ENCODE peak calls at places on chromosomes 1 and 21, in four cellular contexts. T is K562, N is HCT116, K is H1. B is an unnamed sample.

GRCh38 chr21:38400195-38400695 is 98.0 kb downstream of the ERG start:
- DNase-seq in T (no peak), N (no peak), K (no peak), B (no peak)

GRCh38 chr1:54857741-54858665 is 29.0 kb downstream of the DHCR24 start:
- DNase-seq in T (no peak), N (peak), K (no peak), B (no peak)

GRCh38 chr1:79128726-79129125 is 122.2 kb upstream of the ADGRL4 start:
- DNase-seq in T (no peak), N (no peak), K (no peak), B (no peak)

GRCh38 chr1:100721502-100722205 is 2.1 kb downstream of the VCAM1 start:
- DNase-seq in T (no peak), N (no peak), K (no peak), B (no peak)

GRCh38 chr21:31103163-31103562 is 64.9 kb upstream of the KRTAP19-8 start:
- DNase-seq in T (no peak), N (no peak), K (no peak), B (no peak)

GRCh38 chr1:231986631-231987291 is 360.2 kb downstream of the DISC1 start:
- DNase-seq in T (no peak), N (no peak), K (no peak), B (no peak)

GRCh38 chr1:54800899-54801759 is at the start of gene TTC22:
- DNase-seq in T (peak), N (peak), K (no peak), B (no peak)

GRCh38 chr1:156751724-156752481 is 428 bp upstream of the HDGF start:
- DNase-seq in T (peak), N (peak), K (peak), B (peak)

GRCh38 chr21:31922881-31923280 is 50.1 kb downstream of the HUNK start:
- DNase-seq in T (no peak), N (no peak), K (no peak), B (no peak)

GRCh38 chr1:235513495-235514366 is 9.5 kb upstream of the B3GALNT2 start:
- DNase-seq in T (peak), N (peak), K (no peak), B (peak)

GRCh38 chr1:40622051-40622450 is 43.4 kb downstream of the RIMS3 start:
- DNase-seq in T (no peak), N (no peak), K (no peak), B (no peak)

GRCh38 chr1:47931395-47931794 is 65.8 kb downstream of the TRABD2B start:
- DNase-seq in T (peak), N (peak), K (no peak), B (peak)

GRCh38 chr1:237199026-237199425 is 157.0 kb downstream of the RYR2 start:
- DNase-seq in T (no peak), N (no peak), K (no peak), B (no peak)

GRCh38 chr21:36507397-36508018 is 27.6 kb upstream of the CLDN14 start:
- DNase-seq in T (no peak), N (no peak), K (no peak), B (no peak)

GRCh38 chr1:80893140-80893539 is 907.6 kb upstream of the ADGRL2 start:
- DNase-seq in T (no peak), N (no peak), K (no peak), B (no peak)

GRCh38 chr1:210536263-210536961 is 207.7 kb downstream of the HHAT start:
- DNase-seq in T (no peak), N (no peak), K (no peak), B (no peak)

GRCh38 chr1:117696567-117696966 is 90.7 kb downstream of the TENT5C start:
- DNase-seq in T (no peak), N (no peak), K (no peak), B (no peak)

GRCh38 chr1:184889183-184889582 is 85.1 kb downstream of the NIBAN1 start:
- DNase-seq in T (no peak), N (no peak), K (no peak), B (no peak)
- TF ChIP-seq FOSL1 in T (no peak), N (no peak), K (no peak), B (no peak)

GRCh38 chr1:170929835-170930554 is 5.3 kb upstream of the MROH9 start:
- DNase-seq in T (peak), N (peak), K (peak), B (peak)

GRCh38 chr1:170927955-170928850 is 7.1 kb upstream of the MROH9 start:
- DNase-seq in T (no peak), N (no peak), K (no peak), B (no peak)

GRCh38 chr1:170931650-170932049 is 3.7 kb upstream of the MROH9 start:
- DNase-seq in T (no peak), N (no peak), K (no peak), B (no peak)

GRCh38 chr1:170932236-170932635 is 3.1 kb upstream of the MROH9 start:
- DNase-seq in T (no peak), N (no peak), K (no peak), B (no peak)

GRCh38 chr1:170929412-170929834 is 5.9 kb upstream of the MROH9 start:
- DNase-seq in T (no peak), N (no peak), K (no peak), B (no peak)
- TF ChIP-seq FOSL1 in T (no peak), N (no peak), K (no peak), B (no peak)

DNA sequence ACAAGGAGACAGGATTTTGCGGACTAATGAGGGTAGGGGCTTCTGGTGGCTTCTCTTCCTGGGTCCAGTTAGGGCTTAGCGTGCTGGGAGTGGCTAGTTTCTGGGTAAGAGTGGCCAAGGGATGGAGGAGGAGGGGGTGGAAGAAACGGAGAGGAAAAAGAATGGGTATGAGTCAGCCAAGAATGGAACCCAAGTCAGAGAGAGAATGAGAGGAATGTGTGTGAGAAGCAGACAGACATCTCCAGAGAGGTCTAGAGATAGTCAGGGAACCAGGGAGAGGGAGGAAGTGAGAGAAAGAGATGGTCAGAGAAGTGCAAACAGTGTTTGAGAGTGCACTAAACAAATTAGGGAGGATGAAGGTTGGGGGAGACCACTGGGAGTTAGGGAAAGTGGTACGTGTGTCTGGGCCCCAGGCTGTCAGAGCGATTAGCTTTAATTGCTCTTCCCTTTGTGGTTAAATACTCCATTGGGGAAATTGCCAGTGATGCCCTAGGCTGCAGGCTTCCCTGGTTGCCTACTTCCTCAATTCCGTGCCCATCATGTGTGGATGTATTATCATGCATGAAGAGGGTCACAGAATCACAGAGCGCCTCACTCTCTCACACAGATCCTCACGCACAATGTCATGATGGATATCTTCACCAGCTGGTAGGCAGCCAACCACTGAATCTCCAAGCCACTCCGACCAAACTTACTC is 1.4 kb downstream of the PEA15 start:
- DNase-seq in T (no peak), N (no peak), K (no peak), B (no peak)
- TF ChIP-seq FOSL1 in T (no peak), N (no peak), K (no peak), B (no peak)

DNA sequence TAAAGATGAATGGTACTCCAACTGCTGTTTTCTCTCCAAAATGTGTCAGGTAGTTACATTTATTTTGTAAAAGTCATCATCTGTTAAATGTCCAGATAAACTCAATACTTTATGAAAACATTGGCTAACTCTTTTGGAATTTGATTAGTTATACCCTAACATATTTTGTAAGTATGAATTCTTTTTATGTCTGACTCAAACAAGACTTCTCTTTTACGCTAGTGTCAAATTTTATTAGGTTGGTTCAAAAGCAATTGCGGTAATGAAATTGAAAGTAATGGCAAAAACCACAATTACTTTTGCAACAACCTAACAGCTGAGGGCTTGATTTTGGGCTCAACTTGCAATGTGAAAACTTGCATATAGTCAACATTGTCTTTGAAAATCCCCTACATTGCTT is 41.0 kb upstream of the USP25 start:
- DNase-seq in T (no peak), N (no peak), K (no peak), B (no peak)
- TF ChIP-seq FOSL1 in T (no peak), N (no peak), K (no peak), B (no peak)

GRCh38 chr1:33985166-33985565 is 121.3 kb downstream of the HMGB4 start:
- DNase-seq in T (no peak), N (no peak), K (no peak), B (no peak)
- TF ChIP-seq FOSL1 in T (no peak), N (no peak), K (no peak), B (no peak)

GRCh38 chr1:230163205-230163604 is 96.2 kb downstream of the GALNT2 start:
- DNase-seq in T (no peak), N (no peak), K (no peak), B (no peak)

GRCh38 chr1:230163719-230164118 is 96.7 kb downstream of the GALNT2 start:
- DNase-seq in T (no peak), N (no peak), K (no peak), B (no peak)

GRCh38 chr1:230167419-230167852 is 100.4 kb downstream of the GALNT2 start:
- DNase-seq in T (peak), N (peak), K (peak), B (peak)

GRCh38 chr1:230166366-230167132 is 99.5 kb downstream of the GALNT2 start:
- DNase-seq in T (no peak), N (no peak), K (no peak), B (no peak)

GRCh38 chr1:230165526-230165925 is 98.5 kb downstream of the GALNT2 start:
- DNase-seq in T (no peak), N (no peak), K (no peak), B (no peak)
- TF ChIP-seq FOSL1 in T (no peak), N (no peak), K (no peak), B (no peak)

B was measured in HepG2.